ENCODE peak calls at places on chromosomes 4 and X, in nine cellular contexts. One of them, this sample, is unnamed.

GRCh38 chrX:102516314-102516936 is at the start of gene TMSB15A:
- DNase-seq in aorta: peak; percentile 92
- DNase-seq in stimulated activated CD8-positive, alpha-beta memory T cell treated with anti-CD3 and anti-CD28 coated beads, Interleukin-15, amount 100 ng/mL, for 48 hours: peak; percentile 22
- DNase-seq in Daoy: peak; percentile 73
- DNase-seq in GM13977: peak; percentile 65
- DNase-seq in Ammon's horn: peak; percentile 56
- DNase-seq in LoVo: no peak
- DNase-seq in midbrain: peak; percentile 61
- DNase-seq in CD8-positive, alpha-beta T cell: no peak
- DNase-seq in this sample: peak; percentile 43

GRCh38 chr4:26144526-26145167 is 176.2 kb upstream of the RBPJ start:
- DNase-seq in aorta: no peak
- DNase-seq in stimulated activated CD8-positive, alpha-beta memory T cell treated with anti-CD3 and anti-CD28 coated beads, Interleukin-15, amount 100 ng/mL, for 48 hours: no peak
- DNase-seq in Daoy: no peak
- DNase-seq in GM13977: no peak
- DNase-seq in Ammon's horn: no peak
- DNase-seq in LoVo: peak; percentile 8
- DNase-seq in midbrain: no peak
- DNase-seq in CD8-positive, alpha-beta T cell: no peak
- DNase-seq in this sample: no peak

GRCh38 chr4:165875446-165875845 is 2.4 kb downstream of the TLL1 start:
- DNase-seq in aorta: no peak
- DNase-seq in stimulated activated CD8-positive, alpha-beta memory T cell treated with anti-CD3 and anti-CD28 coated beads, Interleukin-15, amount 100 ng/mL, for 48 hours: no peak
- DNase-seq in Daoy: no peak
- DNase-seq in GM13977: no peak
- DNase-seq in Ammon's horn: no peak
- DNase-seq in LoVo: no peak
- DNase-seq in midbrain: no peak
- DNase-seq in CD8-positive, alpha-beta T cell: no peak
- DNase-seq in this sample: no peak

GRCh38 chr4:183960021-183960420 is 54.9 kb downstream of the STOX2 start:
- DNase-seq in aorta: no peak
- DNase-seq in stimulated activated CD8-positive, alpha-beta memory T cell treated with anti-CD3 and anti-CD28 coated beads, Interleukin-15, amount 100 ng/mL, for 48 hours: no peak
- DNase-seq in Daoy: peak; percentile 27
- DNase-seq in GM13977: no peak
- DNase-seq in Ammon's horn: peak; percentile 97
- DNase-seq in LoVo: no peak
- DNase-seq in midbrain: peak; percentile 94
- DNase-seq in CD8-positive, alpha-beta T cell: no peak
- DNase-seq in this sample: no peak

GRCh38 chr4:57109847-57110634 is at the start of gene IGFBP7:
- DNase-seq in aorta: peak; percentile 91
- DNase-seq in stimulated activated CD8-positive, alpha-beta memory T cell treated with anti-CD3 and anti-CD28 coated beads, Interleukin-15, amount 100 ng/mL, for 48 hours: no peak
- DNase-seq in Daoy: peak; percentile 46
- DNase-seq in GM13977: peak; percentile 70
- DNase-seq in Ammon's horn: no peak
- DNase-seq in LoVo: no peak
- DNase-seq in midbrain: peak; percentile 48
- DNase-seq in CD8-positive, alpha-beta T cell: no peak
- DNase-seq in this sample: no peak

GRCh38 chr4:140344111-140344510 is 29.3 kb upstream of the SCOC start:
- DNase-seq in aorta: no peak
- DNase-seq in stimulated activated CD8-positive, alpha-beta memory T cell treated with anti-CD3 and anti-CD28 coated beads, Interleukin-15, amount 100 ng/mL, for 48 hours: no peak
- DNase-seq in Daoy: no peak
- DNase-seq in GM13977: no peak
- DNase-seq in Ammon's horn: no peak
- DNase-seq in LoVo: no peak
- DNase-seq in midbrain: no peak
- DNase-seq in CD8-positive, alpha-beta T cell: no peak
- DNase-seq in this sample: no peak

GRCh38 chr4:17336524-17336941 is 175.4 kb downstream of the QDPR start:
- DNase-seq in aorta: no peak
- DNase-seq in stimulated activated CD8-positive, alpha-beta memory T cell treated with anti-CD3 and anti-CD28 coated beads, Interleukin-15, amount 100 ng/mL, for 48 hours: peak; percentile 68
- DNase-seq in Daoy: peak; percentile 2
- DNase-seq in GM13977: peak; percentile 27
- DNase-seq in Ammon's horn: no peak
- DNase-seq in LoVo: peak; percentile 76
- DNase-seq in midbrain: no peak
- DNase-seq in CD8-positive, alpha-beta T cell: peak; percentile 32
- DNase-seq in this sample: no peak

GRCh38 chrX:110509778-110510510 is 151.3 kb downstream of the RTL9 start:
- DNase-seq in aorta: no peak
- DNase-seq in stimulated activated CD8-positive, alpha-beta memory T cell treated with anti-CD3 and anti-CD28 coated beads, Interleukin-15, amount 100 ng/mL, for 48 hours: no peak
- DNase-seq in Daoy: no peak
- DNase-seq in GM13977: no peak
- DNase-seq in Ammon's horn: no peak
- DNase-seq in LoVo: no peak
- DNase-seq in midbrain: no peak
- DNase-seq in CD8-positive, alpha-beta T cell: no peak
- DNase-seq in this sample: no peak

GRCh38 chr4:143358923-143359694 is 22.4 kb downstream of the GAB1 start:
- DNase-seq in aorta: no peak
- DNase-seq in stimulated activated CD8-positive, alpha-beta memory T cell treated with anti-CD3 and anti-CD28 coated beads, Interleukin-15, amount 100 ng/mL, for 48 hours: no peak
- DNase-seq in Daoy: peak; percentile 51
- DNase-seq in GM13977: peak; percentile 59
- DNase-seq in Ammon's horn: no peak
- DNase-seq in LoVo: peak; percentile 74
- DNase-seq in midbrain: no peak
- DNase-seq in CD8-positive, alpha-beta T cell: no peak
- DNase-seq in this sample: peak; percentile 68

GRCh38 chr4:124711469-124712416 is 789 bp downstream of the ANKRD50 start:
- DNase-seq in aorta: peak; percentile 82
- DNase-seq in stimulated activated CD8-positive, alpha-beta memory T cell treated with anti-CD3 and anti-CD28 coated beads, Interleukin-15, amount 100 ng/mL, for 48 hours: no peak
- DNase-seq in Daoy: peak; percentile 58
- DNase-seq in GM13977: peak; percentile 45
- DNase-seq in Ammon's horn: peak; percentile 79
- DNase-seq in LoVo: peak; percentile 68
- DNase-seq in midbrain: peak; percentile 57
- DNase-seq in CD8-positive, alpha-beta T cell: no peak
- DNase-seq in this sample: peak; percentile 22

GRCh38 chr4:15777697-15778096 is 431 bp upstream of the CD38 start:
- DNase-seq in aorta: no peak
- DNase-seq in stimulated activated CD8-positive, alpha-beta memory T cell treated with anti-CD3 and anti-CD28 coated beads, Interleukin-15, amount 100 ng/mL, for 48 hours: no peak
- DNase-seq in Daoy: no peak
- DNase-seq in GM13977: no peak
- DNase-seq in Ammon's horn: no peak
- DNase-seq in LoVo: no peak
- DNase-seq in midbrain: no peak
- DNase-seq in CD8-positive, alpha-beta T cell: no peak
- DNase-seq in this sample: no peak

GRCh38 chrX:101659601-101660063 is at the start of gene ARMCX2:
- DNase-seq in aorta: peak; percentile 85
- DNase-seq in stimulated activated CD8-positive, alpha-beta memory T cell treated with anti-CD3 and anti-CD28 coated beads, Interleukin-15, amount 100 ng/mL, for 48 hours: no peak
- DNase-seq in Daoy: peak; percentile 69
- DNase-seq in GM13977: peak; percentile 59
- DNase-seq in Ammon's horn: peak; percentile 87
- DNase-seq in LoVo: no peak
- DNase-seq in midbrain: peak; percentile 52
- DNase-seq in CD8-positive, alpha-beta T cell: no peak
- DNase-seq in this sample: peak; percentile 40

GRCh38 chrX:40644821-40645358 is 2.5 kb downstream of the CXorf38 start:
- DNase-seq in aorta: no peak
- DNase-seq in stimulated activated CD8-positive, alpha-beta memory T cell treated with anti-CD3 and anti-CD28 coated beads, Interleukin-15, amount 100 ng/mL, for 48 hours: peak; percentile 3
- DNase-seq in Daoy: peak; percentile 77
- DNase-seq in GM13977: peak; percentile 59
- DNase-seq in Ammon's horn: peak; percentile 35
- DNase-seq in LoVo: peak; percentile 57
- DNase-seq in midbrain: peak; percentile 29
- DNase-seq in CD8-positive, alpha-beta T cell: no peak
- DNase-seq in this sample: peak; percentile 72

GRCh38 chr4:153152453-153153338 is 51.5 kb upstream of the TRIM2 start:
- DNase-seq in aorta: peak; percentile 85
- DNase-seq in stimulated activated CD8-positive, alpha-beta memory T cell treated with anti-CD3 and anti-CD28 coated beads, Interleukin-15, amount 100 ng/mL, for 48 hours: peak; percentile 54
- DNase-seq in Daoy: peak; percentile 23
- DNase-seq in GM13977: peak; percentile 39
- DNase-seq in Ammon's horn: peak; percentile 71
- DNase-seq in LoVo: peak; percentile 42
- DNase-seq in midbrain: peak; percentile 65
- DNase-seq in CD8-positive, alpha-beta T cell: no peak
- DNase-seq in this sample: no peak

GRCh38 chrX:34809096-34809495 is 133.5 kb upstream of the FAM47B start:
- DNase-seq in aorta: no peak
- DNase-seq in stimulated activated CD8-positive, alpha-beta memory T cell treated with anti-CD3 and anti-CD28 coated beads, Interleukin-15, amount 100 ng/mL, for 48 hours: no peak
- DNase-seq in Daoy: no peak
- DNase-seq in GM13977: no peak
- DNase-seq in Ammon's horn: no peak
- DNase-seq in LoVo: no peak
- DNase-seq in midbrain: no peak
- DNase-seq in CD8-positive, alpha-beta T cell: no peak
- DNase-seq in this sample: no peak

GRCh38 chr4:102791318-102791835 is 30.6 kb upstream of the MANBA start:
- DNase-seq in aorta: peak; percentile 42
- DNase-seq in stimulated activated CD8-positive, alpha-beta memory T cell treated with anti-CD3 and anti-CD28 coated beads, Interleukin-15, amount 100 ng/mL, for 48 hours: no peak
- DNase-seq in Daoy: no peak
- DNase-seq in GM13977: no peak
- DNase-seq in Ammon's horn: no peak
- DNase-seq in LoVo: no peak
- DNase-seq in midbrain: no peak
- DNase-seq in CD8-positive, alpha-beta T cell: no peak
- DNase-seq in this sample: no peak

GRCh38 chrX:22110729-22111494 is 78.8 kb downstream of the PHEX start:
- DNase-seq in aorta: no peak
- DNase-seq in stimulated activated CD8-positive, alpha-beta memory T cell treated with anti-CD3 and anti-CD28 coated beads, Interleukin-15, amount 100 ng/mL, for 48 hours: no peak
- DNase-seq in Daoy: no peak
- DNase-seq in GM13977: no peak
- DNase-seq in Ammon's horn: no peak
- DNase-seq in LoVo: no peak
- DNase-seq in midbrain: no peak
- DNase-seq in CD8-positive, alpha-beta T cell: no peak
- DNase-seq in this sample: no peak

GRCh38 chr4:6955261-6955911 is 45.8 kb downstream of the TBC1D14 start:
- DNase-seq in aorta: peak; percentile 64
- DNase-seq in stimulated activated CD8-positive, alpha-beta memory T cell treated with anti-CD3 and anti-CD28 coated beads, Interleukin-15, amount 100 ng/mL, for 48 hours: no peak
- DNase-seq in Daoy: no peak
- DNase-seq in GM13977: no peak
- DNase-seq in Ammon's horn: no peak
- DNase-seq in LoVo: no peak
- DNase-seq in midbrain: no peak
- DNase-seq in CD8-positive, alpha-beta T cell: no peak
- DNase-seq in this sample: no peak

GRCh38 chr4:78186597-78187543 is 129.7 kb downstream of the FRAS1 start:
- DNase-seq in aorta: no peak
- DNase-seq in stimulated activated CD8-positive, alpha-beta memory T cell treated with anti-CD3 and anti-CD28 coated beads, Interleukin-15, amount 100 ng/mL, for 48 hours: no peak
- DNase-seq in Daoy: no peak
- DNase-seq in GM13977: no peak
- DNase-seq in Ammon's horn: no peak
- DNase-seq in LoVo: no peak
- DNase-seq in midbrain: no peak
- DNase-seq in CD8-positive, alpha-beta T cell: no peak
- DNase-seq in this sample: no peak

This sample was measured in B cell.